ENCODE peak calls at places on chromosomes 2 and 18, in eight cellular contexts. L is fibroblast of lung, J is GM23248, I is endothelial cell of umbilical vein, O is DND-41, R is PC-3, T is keratinocyte, W is HCT116. A is an unnamed sample.

GRCh38 chr18:71027531-71027930 is 738.7 kb downstream of the SOCS6 start:
- DNase-seq in I (no peak), T (no peak), W (no peak), O (no peak), L (no peak), R (peak; percentile 51), J (no peak), A (no peak)

GRCh38 chr2:94986392-94986963 is 39.0 kb upstream of the MAL start:
- DNase-seq in I (peak; percentile 52), R (peak; percentile 80), W (peak; percentile 54), T (no peak), L (peak; percentile 73), J (peak; percentile 77), O (peak; percentile 60), A (peak; percentile 41)

GRCh38 chr2:88181511-88181910 is 11.4 kb downstream of the THNSL2 start:
- DNase-seq in J (peak; percentile 76), L (peak; percentile 36), I (no peak), O (no peak), T (no peak), R (peak; percentile 51), W (no peak), A (peak; percentile 71)

GRCh38 chr2:25567406-25567805 is 106.0 kb downstream of the DTNB start:
- DNase-seq in O (peak; percentile 26), R (peak; percentile 67), T (no peak), W (peak; percentile 10), L (peak; percentile 63), I (peak; percentile 67), J (peak; percentile 67), A (peak; percentile 17)

GRCh38 chr2:27085670-27086089 is 892 bp upstream of the KHK start:
- DNase-seq in R (peak; percentile 69), T (peak; percentile 35), W (no peak), J (peak; percentile 87), L (peak; percentile 72), I (peak; percentile 78), O (no peak), A (peak; percentile 48)

GRCh38 chr18:46856975-46857374 is 60.3 kb downstream of the PIAS2 start:
- DNase-seq in I (no peak), O (no peak), L (peak; percentile 12), R (no peak), J (no peak), T (no peak), W (peak; percentile 6), A (no peak)

GRCh38 chr2:101787097-101787496 is 89.6 kb downstream of the MAP4K4 start:
- DNase-seq in J (peak; percentile 80), O (no peak), I (no peak), W (no peak), T (no peak), R (no peak), L (no peak), A (no peak)

GRCh38 chr18:48032876-48033769 is 102.7 kb upstream of the SMAD2 start:
- DNase-seq in W (no peak), J (peak; percentile 84), I (no peak), T (no peak), R (peak; percentile 47), L (peak; percentile 29), O (no peak), A (peak; percentile 75)

GRCh38 chr2:191691016-191691725 is 13.2 kb downstream of the NABP1 start:
- DNase-seq in T (no peak), L (peak; percentile 91), W (peak; percentile 61), R (peak; percentile 92), O (peak; percentile 62), J (peak; percentile 88), I (peak; percentile 91), A (peak; percentile 63)

GRCh38 chr2:236257575-236257974 is 6.6 kb downstream of the ASB18 start:
- DNase-seq in W (no peak), T (no peak), L (no peak), I (no peak), J (no peak), R (no peak), O (no peak), A (no peak)

GRCh38 chr2:239882335-239882734 is 142.8 kb downstream of the NDUFA10 start:
- DNase-seq in L (peak; percentile 8), R (peak; percentile 74), J (peak; percentile 30), W (peak; percentile 55), T (no peak), I (peak; percentile 14), O (peak; percentile 61), A (peak; percentile 31)

GRCh38 chr2:230658877-230659652 is 53.6 kb upstream of the CAB39 start:
- DNase-seq in L (no peak), R (no peak), O (peak; percentile 59), J (no peak), I (no peak), T (no peak), W (no peak), A (no peak)

GRCh38 chr2:73918856-73919255 is 7.8 kb upstream of the DGUOK start:
- DNase-seq in I (no peak), J (no peak), L (no peak), W (no peak), T (no peak), O (no peak), R (no peak), A (no peak)

GRCh38 chr2:73922681-73923080 is 4.0 kb upstream of the DGUOK start:
- DNase-seq in T (no peak), R (peak; percentile 63), L (no peak), I (no peak), W (no peak), J (no peak), O (no peak), A (peak; percentile 41)

GRCh38 chr2:73919596-73920228 is 7.0 kb upstream of the DGUOK start:
- DNase-seq in R (no peak), J (no peak), W (no peak), T (no peak), O (no peak), I (no peak), L (no peak), A (no peak)

GRCh38 chr2:73921581-73921980 is 5.1 kb upstream of the DGUOK start:
- DNase-seq in W (no peak), I (no peak), L (no peak), R (no peak), O (no peak), T (no peak), J (no peak), A (no peak)

DNA sequence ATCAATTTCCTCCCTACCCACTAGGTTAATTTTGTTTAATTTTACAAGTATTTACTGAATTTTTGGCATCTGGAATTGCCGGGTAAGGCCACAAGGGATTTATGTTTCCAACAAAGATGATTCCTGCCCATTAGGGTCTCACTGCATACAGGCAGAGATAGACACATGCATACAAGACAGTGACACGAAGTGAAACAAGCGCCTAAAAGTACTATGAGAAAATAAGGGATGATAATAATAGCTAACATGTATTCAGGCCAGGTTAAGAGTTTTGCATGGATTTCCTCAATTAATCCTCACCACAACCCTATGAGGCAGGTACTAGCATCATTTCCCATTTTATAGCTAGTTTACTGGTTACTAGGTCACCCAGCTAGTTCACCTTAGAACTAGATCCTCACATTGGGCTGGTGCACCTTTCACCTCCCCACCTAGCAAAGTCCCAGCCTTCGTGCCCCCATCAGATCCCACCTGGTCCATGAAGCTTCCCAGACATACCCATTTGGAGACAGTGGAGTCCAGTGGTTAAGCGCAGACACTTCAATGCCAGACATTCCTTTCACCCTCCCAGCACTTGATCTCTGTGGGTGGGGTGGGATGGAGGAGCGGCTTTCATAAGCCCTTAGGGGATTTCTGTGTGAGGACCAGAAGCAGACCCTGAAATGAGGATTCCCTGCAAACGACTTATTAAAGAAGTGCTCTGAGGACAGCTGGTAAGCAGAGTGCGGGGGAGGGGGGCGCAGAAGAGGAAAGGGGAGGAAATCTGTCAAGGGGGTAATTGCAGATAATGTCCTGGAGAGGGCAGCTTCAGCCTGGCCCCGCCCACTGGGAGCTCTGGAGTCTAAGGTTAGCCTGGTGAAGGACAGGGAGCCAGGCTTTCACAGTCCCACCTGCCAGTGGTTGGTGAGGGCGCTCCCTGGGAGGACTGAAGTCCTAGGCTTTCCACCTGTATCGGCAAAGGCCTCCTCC is 5.8 kb upstream of the DGUOK start:
- DNase-seq in J (peak; percentile 45), L (peak; percentile 25), W (peak; percentile 32), T (no peak), R (no peak), I (peak; percentile 16), O (peak; percentile 37), A (no peak)
- H3K27ac ChIP-seq in J (no peak overlapping the region), L (no peak overlapping the region), W (no peak overlapping the region), T (no peak overlapping the region), R (no peak overlapping the region), I (no peak overlapping the region), O (no peak overlapping the region), A (no peak overlapping the region)

DNA sequence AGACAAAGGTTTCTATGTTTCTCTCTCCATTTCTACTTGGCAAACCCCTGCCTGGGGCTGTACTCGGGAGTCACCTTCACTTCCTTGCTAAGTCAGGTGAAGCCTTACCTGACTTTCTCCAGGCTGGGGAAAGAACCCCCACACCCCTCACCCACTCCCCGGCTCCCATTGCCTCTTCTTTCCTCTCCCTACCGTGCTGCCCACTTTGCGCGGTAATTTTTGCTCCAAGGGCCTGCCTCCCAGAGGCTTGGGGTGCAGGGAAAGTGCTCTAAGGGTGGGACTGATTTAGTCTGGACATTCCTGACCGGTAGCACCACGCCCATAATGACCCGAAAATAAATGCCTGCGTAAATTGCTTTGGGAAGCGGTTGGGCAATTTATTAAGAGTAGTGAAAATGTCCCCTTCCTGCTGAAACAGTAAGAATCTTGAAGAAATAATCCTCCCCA is 49.1 kb upstream of the ATP6V1B1 start:
- DNase-seq in I (no peak), L (no peak), T (no peak), R (no peak), J (no peak), O (no peak), W (no peak), A (no peak)
- TF ChIP-seq EZH2 in I (no peak), L (no peak), T (no peak), R (no peak), J (no peak), O (no peak), W (no peak), A (peak; percentile 89)

GRCh38 chr2:148817210-148817708 is 57.8 kb upstream of the KIF5C start:
- DNase-seq in O (no peak), W (no peak), J (no peak), L (peak; percentile 2), T (no peak), I (no peak), R (no peak), A (no peak)
- H3K27ac ChIP-seq in O (no peak overlapping the region), W (no peak overlapping the region), J (no peak overlapping the region), L (no peak overlapping the region), T (no peak overlapping the region), I (no peak overlapping the region), R (no peak overlapping the region), A (no peak overlapping the region)

DNA sequence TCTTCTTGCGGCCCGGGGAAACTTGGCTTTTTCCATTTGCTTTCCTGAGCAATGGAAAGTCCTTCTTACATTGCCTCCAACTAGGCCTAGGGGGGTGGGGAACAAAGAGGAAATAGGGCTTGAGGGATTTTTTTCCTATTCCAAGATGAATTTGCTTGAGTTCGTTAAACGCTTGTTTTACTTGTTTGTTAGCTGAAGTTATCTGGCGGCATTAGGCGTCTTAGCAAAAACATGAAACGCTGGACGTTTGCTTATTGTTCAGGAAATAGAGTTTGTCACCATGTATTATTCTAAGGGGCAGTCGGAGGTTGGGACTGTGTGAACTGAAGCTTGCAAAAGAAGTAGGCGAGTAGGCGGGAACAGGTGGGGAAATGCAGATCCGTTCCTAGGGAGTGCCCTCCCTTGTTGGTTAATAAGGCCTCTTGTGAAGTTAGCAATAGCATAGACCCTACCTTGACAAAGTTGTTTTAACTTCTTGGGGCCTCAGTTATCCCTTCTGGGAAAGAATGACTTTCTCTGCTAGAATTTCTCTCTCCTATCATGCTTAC is 1.9 kb downstream of the CABLES1 start:
- DNase-seq in I (peak; percentile 59), R (no peak), T (no peak), O (no peak), L (peak; percentile 38), W (no peak), J (no peak), A (no peak)
- TF ChIP-seq EZH2 in I (no peak), R (no peak), T (peak; percentile 56), O (no peak), L (no peak), W (no peak), J (no peak), A (no peak)

A was measured in mammary epithelial cell.